ENCODE peak calls at places on chromosome 18, in nine cellular contexts. E is WTC11; V is A549; S is lung; P is adrenal gland; A is CD8-positive, alpha-beta T cell; M is thoracic aorta; H is dorsolateral prefrontal cortex; I is Calu3. N is an unnamed sample.

GRCh38 chr18:27717250-27717649 is 459.7 kb downstream of the CDH2 start:
- DNase-seq in P (no peak), I (no peak), H (no peak), A (no peak), E (no peak), S (no peak), M (no peak), V (no peak), N (no peak)

GRCh38 chr18:31248783-31249521 is 69.0 kb upstream of the DSG1 start:
- DNase-seq in E (no peak), H (no peak), S (no peak), I (no peak), A (no peak), M (no peak), V (no peak), P (no peak), N (no peak)

GRCh38 chr18:2223394-2223793 is 347.9 kb downstream of the METTL4 start:
- DNase-seq in V (no peak), M (no peak), A (no peak), E (no peak), P (no peak), I (no peak), S (no peak), H (no peak), N (no peak)

GRCh38 chr18:22731398-22731797 is 201.7 kb upstream of the RBBP8 start:
- DNase-seq in A (no peak), V (no peak), E (no peak), I (no peak), P (no peak), H (no peak), M (no peak), S (no peak), N (no peak)

GRCh38 chr18:57276720-57277284 is 75.6 kb upstream of the ST8SIA3 start:
- DNase-seq in E (no peak), M (no peak), A (no peak), V (no peak), H (no peak), I (no peak), S (no peak), P (no peak), N (no peak)

GRCh38 chr18:36354989-36355388 is 57.5 kb downstream of the FHOD3 start:
- DNase-seq in H (no peak), P (peak), S (no peak), E (no peak), A (no peak), V (no peak), I (no peak), M (no peak), N (no peak)

GRCh38 chr18:54712315-54712714 is 116.0 kb upstream of the RAB27B start:
- DNase-seq in A (no peak), M (no peak), E (no peak), I (no peak), V (no peak), S (no peak), H (no peak), P (no peak), N (no peak)

GRCh38 chr18:74375999-74376398 is 60.4 kb downstream of the C18orf63 start:
- DNase-seq in A (no peak), I (peak), E (no peak), H (no peak), V (peak), P (no peak), M (no peak), S (peak), N (no peak)

GRCh38 chr18:74299746-74300145 is 8.0 kb upstream of the CYB5A start:
- DNase-seq in A (no peak), P (no peak), I (no peak), H (no peak), E (no peak), S (no peak), V (no peak), M (no peak), N (no peak)

GRCh38 chr18:68608861-68609465 is 105.9 kb downstream of the TMX3 start:
- DNase-seq in H (no peak), P (no peak), I (no peak), A (no peak), M (no peak), E (no peak), V (no peak), S (no peak), N (no peak)

GRCh38 chr18:21194871-21195771 is 46.9 kb upstream of the GREB1L start:
- DNase-seq in A (no peak), P (no peak), H (no peak), M (no peak), I (no peak), E (no peak), S (no peak), V (no peak), N (no peak)

GRCh38 chr18:68449292-68449691 is 265.6 kb downstream of the TMX3 start:
- DNase-seq in M (no peak), A (no peak), V (no peak), H (no peak), S (no peak), E (no peak), P (no peak), I (no peak), N (no peak)

GRCh38 chr18:77061291-77061945 is 71.2 kb downstream of the MBP start:
- DNase-seq in P (no peak), H (no peak), I (no peak), M (no peak), S (no peak), V (no peak), E (no peak), A (no peak), N (no peak)

GRCh38 chr18:13287372-13287771 is 68.8 kb downstream of the LDLRAD4 start:
- DNase-seq in I (no peak), A (no peak), P (no peak), M (no peak), E (no peak), V (no peak), S (no peak), H (no peak), N (no peak)
- TF ChIP-seq CTCF in I (no peak), A (no peak), P (no peak), M (no peak), E (no peak), V (no peak), S (no peak), H (no peak), N (no peak)

GRCh38 chr18:48996901-48997463 is 46.2 kb upstream of the SMAD7 start:
- DNase-seq in I (peak), P (no peak), A (no peak), S (no peak), M (no peak), E (no peak), H (no peak), V (peak), N (no peak)
- TF ChIP-seq CTCF in I (no peak), P (no peak), A (no peak), S (no peak), M (no peak), E (no peak), H (no peak), V (no peak), N (no peak)

DNA sequence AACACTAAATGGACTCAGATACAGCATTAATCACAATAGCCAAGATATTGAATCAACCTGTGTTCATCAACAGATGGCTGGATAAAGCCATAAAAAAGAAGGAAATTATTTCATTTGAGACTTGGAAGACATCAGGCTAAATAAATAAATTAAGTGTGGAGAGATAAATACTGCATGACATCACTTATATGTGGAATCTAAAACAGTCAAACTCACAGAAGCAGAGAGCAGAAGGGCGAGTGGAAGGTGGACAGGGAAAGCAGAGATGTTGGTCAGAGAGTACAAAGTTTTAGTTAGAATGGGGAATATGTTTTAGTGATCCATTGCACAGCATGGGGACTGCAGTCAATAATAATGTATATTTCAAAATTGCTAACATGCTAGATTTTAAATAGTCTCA is 207.2 kb downstream of the VAPA start:
- DNase-seq in M (no peak), V (no peak), I (no peak), H (no peak), S (no peak), A (no peak), P (no peak), E (no peak), N (no peak)
- TF ChIP-seq CTCF in M (no peak), V (no peak), I (no peak), H (no peak), S (no peak), A (no peak), P (no peak), E (no peak), N (no peak)

GRCh38 chr18:75390854-75391253 is 36.6 kb downstream of the SMIM21 start:
- DNase-seq in E (no peak), H (no peak), V (no peak), P (no peak), S (no peak), M (no peak), A (no peak), I (no peak), N (no peak)

GRCh38 chr18:75391275-75392115 is 36.0 kb downstream of the SMIM21 start:
- DNase-seq in E (no peak), I (no peak), A (no peak), M (no peak), S (no peak), V (no peak), H (no peak), P (peak), N (no peak)

GRCh38 chr18:75393721-75394120 is 33.8 kb downstream of the SMIM21 start:
- DNase-seq in E (no peak), P (no peak), H (no peak), I (no peak), S (no peak), V (no peak), M (no peak), A (no peak), N (no peak)

DNA sequence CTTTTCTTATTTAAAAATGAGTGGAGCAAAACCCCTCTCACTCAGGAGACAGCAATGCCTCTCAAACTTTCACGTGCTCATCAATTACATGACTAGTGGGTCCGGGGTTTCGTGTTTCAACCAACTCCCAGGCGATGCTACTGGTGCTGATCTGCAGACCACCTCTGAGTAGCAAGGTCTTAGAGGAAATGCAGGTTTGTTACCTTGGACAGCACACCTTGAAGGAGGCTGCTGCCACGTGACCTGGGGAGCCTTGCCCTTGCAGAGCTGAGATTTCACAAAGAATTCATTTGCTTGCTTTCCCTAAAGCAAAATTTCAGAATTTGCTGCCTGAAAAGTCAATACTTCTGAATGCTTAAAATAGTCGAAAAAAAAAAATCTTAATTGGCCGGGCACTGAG is 32.4 kb downstream of the SMIM21 start:
- DNase-seq in P (no peak), E (no peak), S (no peak), A (no peak), V (no peak), H (no peak), M (no peak), I (no peak), N (no peak)
- TF ChIP-seq CTCF in P (no peak), E (no peak), S (no peak), A (no peak), V (no peak), H (no peak), M (no peak), I (no peak), N (no peak)